ENCODE peak calls at places on chromosome 5, in six cellular contexts. One of them, this sample, is unnamed.

GRCh38 chr5:82622205-82622604 is 344.1 kb upstream of the RPS23 start:
- DNase-seq in CD8-positive, alpha-beta T cell: no peak
- DNase-seq in cardiac fibroblast: no peak
- DNase-seq in RWPE1: no peak
- DNase-seq in choroid plexus epithelial cell: no peak
- DNase-seq in pancreas: no peak
- DNase-seq in this sample: no peak

GRCh38 chr5:92838253-92838652 is 742.8 kb downstream of the NR2F1-AS1 start:
- DNase-seq in CD8-positive, alpha-beta T cell: no peak
- DNase-seq in cardiac fibroblast: peak; percentile 21
- DNase-seq in choroid plexus epithelial cell: peak; percentile 44
- DNase-seq in pancreas: no peak
- DNase-seq in RWPE1: peak; percentile 49
- DNase-seq in this sample: no peak

GRCh38 chr5:612498-613424 is 621 bp downstream of the CEP72 start:
- DNase-seq in cardiac fibroblast: peak; percentile 23
- DNase-seq in CD8-positive, alpha-beta T cell: no peak
- DNase-seq in choroid plexus epithelial cell: peak; percentile 7
- DNase-seq in RWPE1: peak; percentile 59
- DNase-seq in pancreas: peak; percentile 24
- DNase-seq in this sample: peak; percentile 12

GRCh38 chr5:14917719-14918118 is 46.1 kb upstream of the ANKH start:
- DNase-seq in CD8-positive, alpha-beta T cell: no peak
- DNase-seq in pancreas: no peak
- DNase-seq in cardiac fibroblast: peak; percentile 53
- DNase-seq in RWPE1: no peak
- DNase-seq in choroid plexus epithelial cell: no peak
- DNase-seq in this sample: peak; percentile 71

GRCh38 chr5:173764321-173765029 is 123.7 kb upstream of the CPEB4 start:
- DNase-seq in choroid plexus epithelial cell: peak; percentile 98
- DNase-seq in cardiac fibroblast: peak; percentile 97
- DNase-seq in pancreas: peak; percentile 89
- DNase-seq in RWPE1: peak; percentile 97
- DNase-seq in CD8-positive, alpha-beta T cell: no peak
- DNase-seq in this sample: peak; percentile 97

GRCh38 chr5:96861044-96861443 is 15.3 kb upstream of the ERAP2 start:
- DNase-seq in CD8-positive, alpha-beta T cell: no peak
- DNase-seq in choroid plexus epithelial cell: no peak
- DNase-seq in RWPE1: no peak
- DNase-seq in cardiac fibroblast: no peak
- DNase-seq in pancreas: no peak
- DNase-seq in this sample: no peak

GRCh38 chr5:25090818-25091217 is 446.0 kb upstream of the CDH10 start:
- DNase-seq in RWPE1: no peak
- DNase-seq in pancreas: no peak
- DNase-seq in CD8-positive, alpha-beta T cell: no peak
- DNase-seq in cardiac fibroblast: no peak
- DNase-seq in choroid plexus epithelial cell: no peak
- DNase-seq in this sample: no peak

GRCh38 chr5:135557034-135557838 is 21.5 kb upstream of the NEUROG1 start:
- DNase-seq in cardiac fibroblast: no peak
- DNase-seq in pancreas: no peak
- DNase-seq in RWPE1: no peak
- DNase-seq in CD8-positive, alpha-beta T cell: no peak
- DNase-seq in choroid plexus epithelial cell: no peak
- DNase-seq in this sample: no peak

GRCh38 chr5:82595083-82595482 is 316.9 kb upstream of the RPS23 start:
- DNase-seq in cardiac fibroblast: no peak
- DNase-seq in choroid plexus epithelial cell: no peak
- DNase-seq in pancreas: peak; percentile 22
- DNase-seq in CD8-positive, alpha-beta T cell: no peak
- DNase-seq in RWPE1: no peak
- DNase-seq in this sample: no peak

GRCh38 chr5:58240286-58240685 is 219.6 kb downstream of the PLK2 start:
- DNase-seq in cardiac fibroblast: peak; percentile 79
- DNase-seq in RWPE1: peak; percentile 59
- DNase-seq in choroid plexus epithelial cell: peak; percentile 78
- DNase-seq in CD8-positive, alpha-beta T cell: no peak
- DNase-seq in pancreas: no peak
- DNase-seq in this sample: peak; percentile 42

GRCh38 chr5:73663860-73664240 is 37.9 kb downstream of the ARHGEF28 start:
- DNase-seq in RWPE1: no peak
- DNase-seq in pancreas: no peak
- DNase-seq in cardiac fibroblast: no peak
- DNase-seq in CD8-positive, alpha-beta T cell: no peak
- DNase-seq in choroid plexus epithelial cell: no peak
- DNase-seq in this sample: no peak

GRCh38 chr5:170603578-170604565 is 100.1 kb downstream of the KCNIP1 start:
- DNase-seq in pancreas: peak; percentile 39
- DNase-seq in CD8-positive, alpha-beta T cell: no peak
- DNase-seq in cardiac fibroblast: peak; percentile 47
- DNase-seq in RWPE1: peak; percentile 87
- DNase-seq in choroid plexus epithelial cell: peak; percentile 63
- DNase-seq in this sample: peak; percentile 49

GRCh38 chr5:82365744-82366228 is 87.6 kb upstream of the RPS23 start:
- DNase-seq in CD8-positive, alpha-beta T cell: no peak
- DNase-seq in pancreas: no peak
- DNase-seq in RWPE1: peak; percentile 95
- DNase-seq in choroid plexus epithelial cell: peak; percentile 94
- DNase-seq in cardiac fibroblast: peak; percentile 92
- DNase-seq in this sample: peak; percentile 85

GRCh38 chr5:36422957-36423356 is 121.3 kb upstream of the RANBP3L start:
- DNase-seq in choroid plexus epithelial cell: peak; percentile 22
- DNase-seq in cardiac fibroblast: peak; percentile 46
- DNase-seq in pancreas: no peak
- DNase-seq in CD8-positive, alpha-beta T cell: no peak
- DNase-seq in RWPE1: peak; percentile 52
- DNase-seq in this sample: peak; percentile 57

GRCh38 chr5:159316519-159317383 is 13.5 kb downstream of the IL12B start:
- DNase-seq in RWPE1: peak; percentile 64
- DNase-seq in pancreas: no peak
- DNase-seq in CD8-positive, alpha-beta T cell: no peak
- DNase-seq in cardiac fibroblast: peak; percentile 80
- DNase-seq in choroid plexus epithelial cell: peak; percentile 91
- DNase-seq in this sample: peak; percentile 66

GRCh38 chr5:147190236-147190815 is 44.5 kb upstream of the STK32A start:
- DNase-seq in pancreas: no peak
- DNase-seq in cardiac fibroblast: peak; percentile 7
- DNase-seq in CD8-positive, alpha-beta T cell: no peak
- DNase-seq in choroid plexus epithelial cell: no peak
- DNase-seq in RWPE1: no peak
- DNase-seq in this sample: peak; percentile 54

GRCh38 chr5:148378670-148379069 is 5.1 kb upstream of the FBXO38 start:
- DNase-seq in CD8-positive, alpha-beta T cell: no peak
- DNase-seq in RWPE1: no peak
- DNase-seq in pancreas: no peak
- DNase-seq in choroid plexus epithelial cell: no peak
- DNase-seq in cardiac fibroblast: no peak
- DNase-seq in this sample: no peak

GRCh38 chr5:170296935-170297588 is 515 bp downstream of the LCP2 start:
- DNase-seq in pancreas: no peak
- DNase-seq in RWPE1: no peak
- DNase-seq in CD8-positive, alpha-beta T cell: no peak
- DNase-seq in choroid plexus epithelial cell: no peak
- DNase-seq in cardiac fibroblast: no peak
- DNase-seq in this sample: no peak

GRCh38 chr5:66987126-66987525 is 209.5 kb downstream of the CD180 start:
- DNase-seq in pancreas: no peak
- DNase-seq in RWPE1: no peak
- DNase-seq in CD8-positive, alpha-beta T cell: no peak
- DNase-seq in choroid plexus epithelial cell: peak; percentile 59
- DNase-seq in cardiac fibroblast: peak; percentile 57
- DNase-seq in this sample: peak; percentile 44

GRCh38 chr5:163379298-163380155 is 57.9 kb upstream of the CCNG1 start:
- DNase-seq in RWPE1: peak; percentile 86
- DNase-seq in CD8-positive, alpha-beta T cell: no peak
- DNase-seq in pancreas: no peak
- DNase-seq in choroid plexus epithelial cell: peak; percentile 88
- DNase-seq in cardiac fibroblast: peak; percentile 92
- DNase-seq in this sample: peak; percentile 90

GRCh38 chr5:62568800-62569432 is 9.7 kb upstream of the LRRC70 start:
- DNase-seq in pancreas: no peak
- DNase-seq in RWPE1: no peak
- DNase-seq in choroid plexus epithelial cell: no peak
- DNase-seq in cardiac fibroblast: no peak
- DNase-seq in CD8-positive, alpha-beta T cell: no peak
- DNase-seq in this sample: no peak

GRCh38 chr5:138722518-138722917 is 30.7 kb upstream of the CTNNA1 start:
- DNase-seq in RWPE1: no peak
- DNase-seq in pancreas: no peak
- DNase-seq in cardiac fibroblast: no peak
- DNase-seq in choroid plexus epithelial cell: no peak
- DNase-seq in CD8-positive, alpha-beta T cell: no peak
- DNase-seq in this sample: no peak

GRCh38 chr5:51960617-51961115 is 577.4 kb downstream of the ISL1 start:
- DNase-seq in RWPE1: peak; percentile 29
- DNase-seq in choroid plexus epithelial cell: peak; percentile 1
- DNase-seq in CD8-positive, alpha-beta T cell: no peak
- DNase-seq in cardiac fibroblast: peak; percentile 0
- DNase-seq in pancreas: no peak
- DNase-seq in this sample: peak; percentile 4

GRCh38 chr5:179151521-179152118 is 91.4 kb downstream of the ZNF354C start:
- DNase-seq in RWPE1: no peak
- DNase-seq in choroid plexus epithelial cell: no peak
- DNase-seq in cardiac fibroblast: no peak
- DNase-seq in CD8-positive, alpha-beta T cell: no peak
- DNase-seq in pancreas: no peak
- DNase-seq in this sample: no peak

GRCh38 chr5:133967715-133968056 is 739 bp downstream of the C5orf15 start:
- DNase-seq in CD8-positive, alpha-beta T cell: no peak
- DNase-seq in pancreas: no peak
- DNase-seq in choroid plexus epithelial cell: peak; percentile 68
- DNase-seq in cardiac fibroblast: peak; percentile 33
- DNase-seq in RWPE1: peak; percentile 48
- DNase-seq in this sample: peak; percentile 39

GRCh38 chr5:73822276-73822988 is 196.4 kb downstream of the ARHGEF28 start:
- DNase-seq in pancreas: no peak
- DNase-seq in CD8-positive, alpha-beta T cell: no peak
- DNase-seq in RWPE1: no peak
- DNase-seq in cardiac fibroblast: no peak
- DNase-seq in choroid plexus epithelial cell: no peak
- DNase-seq in this sample: no peak

GRCh38 chr5:107383414-107383813 is 287.3 kb downstream of the EFNA5 start:
- DNase-seq in cardiac fibroblast: peak; percentile 31
- DNase-seq in choroid plexus epithelial cell: peak; percentile 58
- DNase-seq in RWPE1: peak; percentile 70
- DNase-seq in CD8-positive, alpha-beta T cell: no peak
- DNase-seq in pancreas: no peak
- DNase-seq in this sample: no peak

GRCh38 chr5:179313849-179314521 is 31.3 kb downstream of the ADAMTS2 start:
- DNase-seq in pancreas: peak; percentile 46
- DNase-seq in CD8-positive, alpha-beta T cell: no peak
- DNase-seq in choroid plexus epithelial cell: peak; percentile 78
- DNase-seq in cardiac fibroblast: peak; percentile 92
- DNase-seq in RWPE1: no peak
- DNase-seq in this sample: peak; percentile 96

GRCh38 chr5:112586596-112587062 is 151.1 kb upstream of the APC start:
- DNase-seq in cardiac fibroblast: no peak
- DNase-seq in CD8-positive, alpha-beta T cell: no peak
- DNase-seq in pancreas: no peak
- DNase-seq in choroid plexus epithelial cell: no peak
- DNase-seq in RWPE1: no peak
- DNase-seq in this sample: no peak

GRCh38 chr5:141558150-141558549 is 60.6 kb downstream of the DIAPH1 start:
- DNase-seq in RWPE1: no peak
- DNase-seq in pancreas: no peak
- DNase-seq in CD8-positive, alpha-beta T cell: no peak
- DNase-seq in cardiac fibroblast: peak; percentile 72
- DNase-seq in choroid plexus epithelial cell: peak; percentile 43
- DNase-seq in this sample: peak; percentile 31
- TF ChIP-seq CTCF in RWPE1: peak; percentile 48
- TF ChIP-seq CTCF in pancreas: no peak
- TF ChIP-seq CTCF in CD8-positive, alpha-beta T cell: no peak
- TF ChIP-seq CTCF in cardiac fibroblast: no peak
- TF ChIP-seq CTCF in choroid plexus epithelial cell: no peak
- TF ChIP-seq CTCF in this sample: no peak

DNA sequence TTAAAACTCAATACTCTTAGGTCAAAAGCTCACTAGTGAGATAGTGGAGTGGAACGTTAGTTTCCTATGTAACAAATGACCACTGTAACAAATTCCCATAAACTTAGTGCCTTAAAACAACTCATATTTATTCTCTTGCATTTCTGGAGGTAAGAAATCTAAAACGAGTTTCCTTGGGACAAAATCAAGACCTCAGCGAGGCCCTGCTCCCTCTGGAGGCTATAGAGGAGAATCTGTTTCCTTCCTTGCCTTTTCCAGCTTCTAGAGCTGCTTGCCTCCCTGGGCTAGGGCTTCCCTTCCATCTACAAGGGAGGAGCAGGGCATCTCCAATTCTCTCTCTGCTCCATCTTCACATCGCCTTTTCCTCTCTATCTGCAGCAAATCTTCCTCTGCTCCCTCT is 32.0 kb downstream of the SEMA5A start:
- DNase-seq in pancreas: no peak
- DNase-seq in RWPE1: no peak
- DNase-seq in CD8-positive, alpha-beta T cell: no peak
- DNase-seq in choroid plexus epithelial cell: peak; percentile 72
- DNase-seq in cardiac fibroblast: peak; percentile 59
- DNase-seq in this sample: peak; percentile 50
- TF ChIP-seq CTCF in pancreas: no peak
- TF ChIP-seq CTCF in RWPE1: no peak
- TF ChIP-seq CTCF in CD8-positive, alpha-beta T cell: no peak
- TF ChIP-seq CTCF in choroid plexus epithelial cell: peak; percentile 79
- TF ChIP-seq CTCF in cardiac fibroblast: peak; percentile 43
- TF ChIP-seq CTCF in this sample: peak; percentile 51

GRCh38 chr5:132746592-132747063 is 598 bp upstream of the CCNI2 start:
- DNase-seq in cardiac fibroblast: peak; percentile 18
- DNase-seq in pancreas: no peak
- DNase-seq in choroid plexus epithelial cell: peak; percentile 42
- DNase-seq in CD8-positive, alpha-beta T cell: no peak
- DNase-seq in RWPE1: no peak
- DNase-seq in this sample: no peak
- TF ChIP-seq CTCF in cardiac fibroblast: peak; percentile 15
- TF ChIP-seq CTCF in pancreas: no peak
- TF ChIP-seq CTCF in choroid plexus epithelial cell: peak; percentile 51
- TF ChIP-seq CTCF in CD8-positive, alpha-beta T cell: peak; percentile 45
- TF ChIP-seq CTCF in RWPE1: peak; percentile 50
- TF ChIP-seq CTCF in this sample: peak; percentile 21

DNA sequence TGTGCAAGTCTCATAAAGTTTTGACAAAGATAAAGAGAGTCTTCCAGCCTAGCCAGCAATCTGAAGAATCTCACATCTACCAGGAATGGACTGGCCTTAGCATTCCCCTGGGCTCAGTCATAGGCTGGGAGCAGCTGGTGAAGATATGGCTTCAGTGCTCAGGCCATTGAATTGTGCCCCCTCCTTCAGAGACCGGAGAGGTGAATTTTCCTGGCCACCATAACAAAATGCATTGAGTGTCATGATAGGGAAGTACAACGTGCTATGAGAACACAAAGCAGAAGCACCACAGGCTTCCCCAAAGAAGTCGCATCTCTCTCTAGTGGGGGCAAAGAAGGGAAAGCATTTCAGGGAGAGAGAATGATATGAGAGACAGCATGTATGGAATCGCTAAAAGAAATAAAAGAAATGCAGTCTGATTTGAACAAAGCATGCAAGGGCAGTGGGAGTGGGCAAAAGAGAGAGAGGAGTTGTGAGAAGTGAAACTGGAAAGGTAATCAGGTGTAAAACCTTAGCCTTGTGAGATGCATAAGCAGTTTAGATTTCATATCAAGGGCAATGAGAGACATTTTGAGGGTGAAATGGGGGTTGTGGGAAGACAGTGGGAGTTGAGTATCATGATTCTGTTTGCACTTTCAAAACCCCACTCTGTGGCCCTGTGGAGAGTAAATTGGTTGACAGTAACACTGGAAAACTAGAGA is 57.1 kb upstream of the NMUR2 start:
- DNase-seq in RWPE1: no peak
- DNase-seq in CD8-positive, alpha-beta T cell: no peak
- DNase-seq in cardiac fibroblast: peak; percentile 7
- DNase-seq in choroid plexus epithelial cell: no peak
- DNase-seq in pancreas: no peak
- DNase-seq in this sample: no peak
- TF ChIP-seq CTCF in RWPE1: peak; percentile 13
- TF ChIP-seq CTCF in CD8-positive, alpha-beta T cell: no peak
- TF ChIP-seq CTCF in cardiac fibroblast: peak; percentile 22
- TF ChIP-seq CTCF in choroid plexus epithelial cell: no peak
- TF ChIP-seq CTCF in pancreas: no peak
- TF ChIP-seq CTCF in this sample: no peak

This sample was measured in fibroblast of mammary gland.